ENCODE peak calls at places on chromosomes 16 and 17, in five cellular contexts. E is iris pigment epithelial cell, T is endothelial cell, A is Ammon's horn, U is GM23248. X is an unnamed sample.

GRCh38 chr17:28842282-28843012 is at the start of gene FAM222B:
- DNase-seq in E (peak), T (peak), A (peak), U (peak), X (no peak)

GRCh38 chr17:77601054-77601979 is 357.2 kb upstream of the TNRC6C start:
- DNase-seq in E (no peak), T (no peak), A (no peak), U (peak), X (no peak)

GRCh38 chr16:795580-796229 is 4.8 kb downstream of the GNG13 start:
- DNase-seq in E (no peak), T (no peak), A (no peak), U (no peak), X (no peak)

GRCh38 chr17:16922386-16923096 is 49.4 kb downstream of the TNFRSF13B start:
- DNase-seq in E (peak), T (no peak), A (no peak), U (peak), X (no peak)

GRCh38 chr17:77634710-77635109 is 323.8 kb upstream of the TNRC6C start:
- DNase-seq in E (no peak), T (no peak), A (no peak), U (no peak), X (no peak)

GRCh38 chr17:7139400-7139799 is 24.8 kb upstream of the ASGR2 start:
- DNase-seq in E (no peak), T (no peak), A (no peak), U (no peak), X (no peak)

GRCh38 chr17:68777243-68777855 is 176.2 kb upstream of the FAM20A start:
- DNase-seq in E (peak), T (peak), A (peak), U (peak), X (no peak)

GRCh38 chr16:2233046-2233775 is 3.0 kb upstream of the DNASE1L2 start:
- DNase-seq in E (no peak), T (no peak), A (no peak), U (no peak), X (no peak)

GRCh38 chr16:85185281-85185680 is 73.0 kb upstream of the CIBAR2 start:
- DNase-seq in E (no peak), T (no peak), A (no peak), U (no peak), X (no peak)

GRCh38 chr16:67430504-67431076 is 331 bp upstream of the HSD11B2 start:
- DNase-seq in E (peak), T (peak), A (no peak), U (peak), X (no peak)

GRCh38 chr16:31695667-31696066 is 168.0 kb downstream of the AHSP start:
- DNase-seq in E (no peak), T (no peak), A (no peak), U (no peak), X (no peak)

GRCh38 chr17:82948957-82949356 is 109.1 kb upstream of the ZNF750 start:
- DNase-seq in E (no peak), T (no peak), A (no peak), U (no peak), X (no peak)

GRCh38 chr16:54932737-54933254 is 2.1 kb downstream of the IRX5 start:
- DNase-seq in E (no peak), T (peak), A (no peak), U (peak), X (no peak)

GRCh38 chr17:81526662-81527571 is 1.3 kb upstream of the FSCN2 start:
- DNase-seq in E (no peak), T (no peak), A (no peak), U (no peak), X (no peak)

GRCh38 chr17:5584383-5584951 is at the start of gene NLRP1:
- DNase-seq in E (peak), T (no peak), A (peak), U (peak), X (peak)

GRCh38 chr17:18187816-18188761 is 4.5 kb downstream of the ALKBH5 start:
- DNase-seq in E (peak), T (no peak), A (no peak), U (peak), X (no peak)

GRCh38 chr17:38451840-38452529 is 23.7 kb downstream of the ARHGAP23 start:
- DNase-seq in E (peak), T (peak), A (no peak), U (peak), X (no peak)

GRCh38 chr16:2473425-2473926 is 1.5 kb upstream of the TBC1D24 start:
- DNase-seq in E (no peak), T (no peak), A (no peak), U (no peak), X (no peak)

GRCh38 chr16:19210175-19210924 is 42.3 kb downstream of the SYT17 start:
- DNase-seq in E (peak), T (no peak), A (peak), U (no peak), X (no peak)

GRCh38 chr17:74569392-74570003 is 2.2 kb upstream of the CD300H start:
- DNase-seq in E (peak), T (no peak), A (peak), U (peak), X (peak)

GRCh38 chr16:20332411-20332810 is 5.1 kb upstream of the GP2 start:
- DNase-seq in E (no peak), T (no peak), A (no peak), U (no peak), X (no peak)

GRCh38 chr16:50462793-50463507 is 85.2 kb upstream of the NKD1 start:
- DNase-seq in E (no peak), T (no peak), A (no peak), U (no peak), X (no peak)

GRCh38 chr17:58452738-58453137 is 35.4 kb upstream of the RNF43 start:
- DNase-seq in E (peak), T (no peak), A (no peak), U (peak), X (no peak)

GRCh38 chr16:20954574-20954973 is 54.0 kb downstream of the LYRM1 start:
- DNase-seq in E (no peak), T (no peak), A (no peak), U (no peak), X (no peak)

GRCh38 chr17:39671651-39672521 is 3.6 kb downstream of the PNMT start:
- DNase-seq in E (peak), T (peak), A (peak), U (peak), X (no peak)

GRCh38 chr16:23026777-23027362 is 122.4 kb downstream of the USP31 start:
- DNase-seq in E (peak), T (peak), A (no peak), U (peak), X (no peak)

GRCh38 chr17:41492771-41493170 is 3.1 kb upstream of the KRT36 start:
- DNase-seq in E (peak), T (no peak), A (peak), U (no peak), X (no peak)

GRCh38 chr17:81990836-81991683 is 13.6 kb downstream of the ASPSCR1 start:
- DNase-seq in E (no peak), T (no peak), A (no peak), U (no peak), X (no peak)

GRCh38 chr16:83392743-83393142 is 415.0 kb upstream of the HSBP1 start:
- DNase-seq in E (no peak), T (no peak), A (no peak), U (no peak), X (no peak)

GRCh38 chr17:46977348-46977747 is 1.7 kb downstream of the RPRML start:
- DNase-seq in E (peak), T (peak), A (no peak), U (peak), X (no peak)

GRCh38 chr16:678858-679807 is 1.1 kb upstream of the STUB1 start:
- DNase-seq in E (peak), T (peak), A (peak), U (peak), X (no peak)

GRCh38 chr17:32281011-32281451 is 15.4 kb downstream of the RHBDL3 start:
- DNase-seq in E (no peak), T (no peak), A (no peak), U (no peak), X (no peak)

GRCh38 chr17:32494621-32495346 is 8.0 kb downstream of the CDK5R1 start:
- DNase-seq in E (no peak), T (no peak), A (peak), U (no peak), X (no peak)

GRCh38 chr17:75524971-75525805 is at the start of gene LLGL2:
- DNase-seq in E (peak), T (peak), A (peak), U (peak), X (peak)

GRCh38 chr16:21233521-21234150 is at the start of gene ANKS4B:
- DNase-seq in E (no peak), T (no peak), A (no peak), U (no peak), X (no peak)

GRCh38 chr16:88835383-88835782 is 21.4 kb downstream of the GALNS start:
- DNase-seq in E (no peak), T (no peak), A (no peak), U (peak), X (no peak)